ENCODE peak calls at places on chromosome 16, in ten cellular contexts. One of them, this sample, is unnamed.
A peak's percentile ranks its signal among the peaks of the same experiment; 100 is the strongest.

GRCh38 chr16:30357715-30358576 is 2.8 kb upstream of the CD2BP2 start:
- DNase-seq in lower lobe of right lung: no peak
- DNase-seq in Calu3: no peak
- DNase-seq in IMR-90: no peak
- DNase-seq in CD8-positive, alpha-beta T cell: no peak
- DNase-seq in heart right ventricle: no peak
- DNase-seq in transverse colon: no peak
- DNase-seq in HCT116: no peak
- DNase-seq in CD4-positive, alpha-beta T cell: no peak
- DNase-seq in keratinocyte: no peak
- DNase-seq in this sample: no peak

GRCh38 chr16:13453938-13454553 is 465.9 kb upstream of the ERCC4 start:
- DNase-seq in HCT116: peak; percentile 4
- DNase-seq in keratinocyte: peak; percentile 4
- DNase-seq in lower lobe of right lung: no peak
- DNase-seq in IMR-90: no peak
- DNase-seq in CD8-positive, alpha-beta T cell: no peak
- DNase-seq in Calu3: peak; percentile 52
- DNase-seq in transverse colon: peak; percentile 9
- DNase-seq in heart right ventricle: no peak
- DNase-seq in CD4-positive, alpha-beta T cell: no peak
- DNase-seq in this sample: peak; percentile 17

GRCh38 chr16:14074544-14074943 is 3.4 kb downstream of the MRTFB start:
- DNase-seq in Calu3: no peak
- DNase-seq in CD8-positive, alpha-beta T cell: no peak
- DNase-seq in IMR-90: no peak
- DNase-seq in transverse colon: no peak
- DNase-seq in keratinocyte: no peak
- DNase-seq in CD4-positive, alpha-beta T cell: no peak
- DNase-seq in heart right ventricle: no peak
- DNase-seq in lower lobe of right lung: no peak
- DNase-seq in HCT116: no peak
- DNase-seq in this sample: no peak

GRCh38 chr16:87412371-87412995 is 20.3 kb downstream of the MAP1LC3B start:
- DNase-seq in CD4-positive, alpha-beta T cell: no peak
- DNase-seq in HCT116: no peak
- DNase-seq in heart right ventricle: no peak
- DNase-seq in Calu3: no peak
- DNase-seq in IMR-90: no peak
- DNase-seq in transverse colon: no peak
- DNase-seq in CD8-positive, alpha-beta T cell: no peak
- DNase-seq in keratinocyte: no peak
- DNase-seq in lower lobe of right lung: no peak
- DNase-seq in this sample: no peak

GRCh38 chr16:55470533-55471371 is 8.2 kb upstream of the MMP2 start:
- DNase-seq in lower lobe of right lung: no peak
- DNase-seq in CD8-positive, alpha-beta T cell: no peak
- DNase-seq in transverse colon: no peak
- DNase-seq in Calu3: peak; percentile 11
- DNase-seq in heart right ventricle: no peak
- DNase-seq in CD4-positive, alpha-beta T cell: no peak
- DNase-seq in HCT116: no peak
- DNase-seq in IMR-90: no peak
- DNase-seq in keratinocyte: peak; percentile 13
- DNase-seq in this sample: no peak

GRCh38 chr16:86513471-86514277 is 3.3 kb downstream of the FOXF1 start:
- DNase-seq in lower lobe of right lung: no peak
- DNase-seq in CD4-positive, alpha-beta T cell: no peak
- DNase-seq in keratinocyte: no peak
- DNase-seq in transverse colon: no peak
- DNase-seq in IMR-90: no peak
- DNase-seq in CD8-positive, alpha-beta T cell: no peak
- DNase-seq in Calu3: no peak
- DNase-seq in HCT116: no peak
- DNase-seq in heart right ventricle: no peak
- DNase-seq in this sample: no peak

GRCh38 chr16:27461483-27462171 is 59.7 kb downstream of the IL21R start:
- DNase-seq in heart right ventricle: no peak
- DNase-seq in Calu3: no peak
- DNase-seq in CD4-positive, alpha-beta T cell: no peak
- DNase-seq in CD8-positive, alpha-beta T cell: no peak
- DNase-seq in IMR-90: peak; percentile 54
- DNase-seq in HCT116: no peak
- DNase-seq in keratinocyte: no peak
- DNase-seq in lower lobe of right lung: no peak
- DNase-seq in transverse colon: no peak
- DNase-seq in this sample: no peak

GRCh38 chr16:49556252-49557069 is 182.9 kb downstream of the C16orf78 start:
- DNase-seq in IMR-90: peak; percentile 35
- DNase-seq in CD8-positive, alpha-beta T cell: no peak
- DNase-seq in CD4-positive, alpha-beta T cell: no peak
- DNase-seq in Calu3: no peak
- DNase-seq in lower lobe of right lung: no peak
- DNase-seq in keratinocyte: no peak
- DNase-seq in heart right ventricle: no peak
- DNase-seq in HCT116: peak; percentile 4
- DNase-seq in transverse colon: no peak
- DNase-seq in this sample: peak; percentile 25

GRCh38 chr16:66289051-66289680 is 77.3 kb upstream of the CDH5 start:
- DNase-seq in transverse colon: no peak
- DNase-seq in keratinocyte: no peak
- DNase-seq in heart right ventricle: no peak
- DNase-seq in IMR-90: no peak
- DNase-seq in HCT116: no peak
- DNase-seq in CD4-positive, alpha-beta T cell: no peak
- DNase-seq in Calu3: no peak
- DNase-seq in CD8-positive, alpha-beta T cell: no peak
- DNase-seq in lower lobe of right lung: no peak
- DNase-seq in this sample: no peak

GRCh38 chr16:51888021-51888420 is 658.9 kb downstream of the TOX3 start:
- DNase-seq in CD8-positive, alpha-beta T cell: no peak
- DNase-seq in Calu3: no peak
- DNase-seq in transverse colon: no peak
- DNase-seq in IMR-90: peak; percentile 60
- DNase-seq in CD4-positive, alpha-beta T cell: no peak
- DNase-seq in lower lobe of right lung: no peak
- DNase-seq in keratinocyte: peak; percentile 46
- DNase-seq in heart right ventricle: no peak
- DNase-seq in HCT116: no peak
- DNase-seq in this sample: no peak

GRCh38 chr16:66928702-66929388 is 3.5 kb upstream of the RRAD start:
- DNase-seq in lower lobe of right lung: no peak
- DNase-seq in transverse colon: peak; percentile 49
- DNase-seq in HCT116: no peak
- DNase-seq in CD4-positive, alpha-beta T cell: no peak
- DNase-seq in CD8-positive, alpha-beta T cell: no peak
- DNase-seq in IMR-90: peak; percentile 35
- DNase-seq in Calu3: peak; percentile 49
- DNase-seq in keratinocyte: no peak
- DNase-seq in heart right ventricle: no peak
- DNase-seq in this sample: no peak

GRCh38 chr16:21618261-21618660 is 18.9 kb downstream of the METTL9 start:
- DNase-seq in CD8-positive, alpha-beta T cell: no peak
- DNase-seq in Calu3: no peak
- DNase-seq in keratinocyte: no peak
- DNase-seq in CD4-positive, alpha-beta T cell: no peak
- DNase-seq in HCT116: no peak
- DNase-seq in transverse colon: no peak
- DNase-seq in lower lobe of right lung: no peak
- DNase-seq in IMR-90: no peak
- DNase-seq in heart right ventricle: no peak
- DNase-seq in this sample: no peak

GRCh38 chr16:50197582-50197981 is 44.5 kb downstream of the TENT4B start:
- DNase-seq in HCT116: no peak
- DNase-seq in heart right ventricle: no peak
- DNase-seq in CD8-positive, alpha-beta T cell: no peak
- DNase-seq in lower lobe of right lung: no peak
- DNase-seq in Calu3: no peak
- DNase-seq in IMR-90: no peak
- DNase-seq in keratinocyte: no peak
- DNase-seq in CD4-positive, alpha-beta T cell: no peak
- DNase-seq in transverse colon: no peak
- DNase-seq in this sample: no peak

GRCh38 chr16:27169511-27170071 is 33.7 kb upstream of the KDM8 start:
- DNase-seq in transverse colon: peak; percentile 28
- DNase-seq in CD8-positive, alpha-beta T cell: peak; percentile 78
- DNase-seq in keratinocyte: peak; percentile 36
- DNase-seq in CD4-positive, alpha-beta T cell: peak; percentile 64
- DNase-seq in lower lobe of right lung: no peak
- DNase-seq in IMR-90: peak; percentile 89
- DNase-seq in heart right ventricle: no peak
- DNase-seq in Calu3: peak; percentile 47
- DNase-seq in HCT116: no peak
- DNase-seq in this sample: no peak

GRCh38 chr16:1757714-1758461 is 13.5 kb downstream of the NME3 start:
- DNase-seq in heart right ventricle: no peak
- DNase-seq in Calu3: no peak
- DNase-seq in CD8-positive, alpha-beta T cell: no peak
- DNase-seq in keratinocyte: no peak
- DNase-seq in transverse colon: peak; percentile 64
- DNase-seq in lower lobe of right lung: no peak
- DNase-seq in CD4-positive, alpha-beta T cell: no peak
- DNase-seq in IMR-90: no peak
- DNase-seq in HCT116: no peak
- DNase-seq in this sample: no peak

GRCh38 chr16:84683691-84684591 is 15.9 kb upstream of the USP10 start:
- DNase-seq in CD8-positive, alpha-beta T cell: no peak
- DNase-seq in lower lobe of right lung: no peak
- DNase-seq in transverse colon: no peak
- DNase-seq in CD4-positive, alpha-beta T cell: no peak
- DNase-seq in IMR-90: no peak
- DNase-seq in Calu3: no peak
- DNase-seq in heart right ventricle: no peak
- DNase-seq in keratinocyte: no peak
- DNase-seq in HCT116: no peak
- DNase-seq in this sample: no peak

GRCh38 chr16:84618428-84619102 is 687 bp upstream of the COTL1 start:
- DNase-seq in lower lobe of right lung: no peak
- DNase-seq in HCT116: peak; percentile 99
- DNase-seq in heart right ventricle: no peak
- DNase-seq in Calu3: peak; percentile 83
- DNase-seq in CD8-positive, alpha-beta T cell: no peak
- DNase-seq in CD4-positive, alpha-beta T cell: no peak
- DNase-seq in keratinocyte: peak; percentile 93
- DNase-seq in IMR-90: peak; percentile 98
- DNase-seq in transverse colon: no peak
- DNase-seq in this sample: no peak

GRCh38 chr16:30142672-30143346 is 19.8 kb upstream of the MAPK3 start:
- DNase-seq in CD8-positive, alpha-beta T cell: peak; percentile 14
- DNase-seq in transverse colon: no peak
- DNase-seq in keratinocyte: no peak
- DNase-seq in IMR-90: no peak
- DNase-seq in lower lobe of right lung: no peak
- DNase-seq in CD4-positive, alpha-beta T cell: no peak
- DNase-seq in HCT116: no peak
- DNase-seq in heart right ventricle: no peak
- DNase-seq in Calu3: peak; percentile 22
- DNase-seq in this sample: no peak

GRCh38 chr16:57447142-57447962 is at the start of the genes CIAPIN1 and COQ9:
- DNase-seq in CD8-positive, alpha-beta T cell: peak; percentile 92
- DNase-seq in transverse colon: peak; percentile 96
- DNase-seq in Calu3: peak; percentile 97
- DNase-seq in lower lobe of right lung: peak; percentile 97
- DNase-seq in HCT116: peak; percentile 79
- DNase-seq in IMR-90: peak; percentile 91
- DNase-seq in heart right ventricle: peak; percentile 95
- DNase-seq in keratinocyte: peak; percentile 41
- DNase-seq in CD4-positive, alpha-beta T cell: peak; percentile 83
- DNase-seq in this sample: peak; percentile 85
- TF ChIP-seq CTCF in CD8-positive, alpha-beta T cell: no peak
- TF ChIP-seq CTCF in transverse colon: no peak
- TF ChIP-seq CTCF in Calu3: no peak
- TF ChIP-seq CTCF in lower lobe of right lung: no peak
- TF ChIP-seq CTCF in HCT116: no peak
- TF ChIP-seq CTCF in IMR-90: peak; percentile 7
- TF ChIP-seq CTCF in heart right ventricle: no peak
- TF ChIP-seq CTCF in keratinocyte: no peak
- TF ChIP-seq CTCF in CD4-positive, alpha-beta T cell: no peak
- TF ChIP-seq CTCF in this sample: no peak

DNA sequence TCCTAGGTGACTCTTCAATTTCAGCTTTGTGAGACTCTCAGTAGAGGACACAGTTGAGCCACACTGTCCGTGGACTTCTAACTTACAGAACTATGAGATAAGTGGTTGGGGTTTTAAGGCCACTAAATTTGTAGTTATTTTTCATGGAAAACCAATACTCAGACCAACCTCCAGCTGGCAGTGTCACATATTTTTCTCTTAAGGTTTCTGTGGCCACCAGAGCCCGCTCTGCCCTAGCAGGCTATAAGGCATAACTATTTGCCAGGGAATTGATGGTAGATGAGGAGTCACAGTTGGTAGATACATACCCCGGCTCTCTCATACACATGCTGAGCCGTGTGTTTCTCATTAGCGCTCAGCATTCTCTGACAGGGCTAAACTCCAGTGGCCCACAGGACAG is 336.8 kb upstream of the MON1B start:
- DNase-seq in lower lobe of right lung: no peak
- DNase-seq in Calu3: peak; percentile 17
- DNase-seq in heart right ventricle: no peak
- DNase-seq in IMR-90: no peak
- DNase-seq in transverse colon: no peak
- DNase-seq in keratinocyte: no peak
- DNase-seq in HCT116: no peak
- DNase-seq in CD8-positive, alpha-beta T cell: no peak
- DNase-seq in CD4-positive, alpha-beta T cell: no peak
- DNase-seq in this sample: no peak
- TF ChIP-seq CTCF in lower lobe of right lung: no peak
- TF ChIP-seq CTCF in Calu3: no peak
- TF ChIP-seq CTCF in heart right ventricle: no peak
- TF ChIP-seq CTCF in IMR-90: peak; percentile 9
- TF ChIP-seq CTCF in transverse colon: no peak
- TF ChIP-seq CTCF in keratinocyte: no peak
- TF ChIP-seq CTCF in HCT116: peak; percentile 28
- TF ChIP-seq CTCF in CD8-positive, alpha-beta T cell: no peak
- TF ChIP-seq CTCF in CD4-positive, alpha-beta T cell: no peak
- TF ChIP-seq CTCF in this sample: no peak

DNA sequence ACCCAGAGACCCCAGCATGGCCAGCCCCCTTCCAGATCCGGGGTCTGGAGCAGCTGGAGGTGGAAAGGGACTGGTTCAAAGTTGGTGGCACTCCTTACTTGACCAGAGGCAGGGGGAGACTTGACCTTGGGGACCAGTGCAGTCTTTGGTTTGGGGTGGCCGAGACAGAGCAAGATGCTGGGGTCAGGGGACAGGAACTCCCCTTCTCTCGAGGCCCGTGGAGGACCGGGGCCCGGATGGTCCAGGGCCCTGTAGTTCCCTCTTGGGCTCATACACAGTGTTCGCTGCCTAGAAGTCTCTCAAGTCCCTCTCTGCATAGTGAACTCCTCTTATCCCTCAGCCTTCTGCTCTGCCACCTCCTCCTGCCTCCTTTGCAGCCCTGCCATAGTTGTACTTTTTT is 601 bp upstream of the PRSS33 start:
- DNase-seq in lower lobe of right lung: peak; percentile 13
- DNase-seq in CD8-positive, alpha-beta T cell: no peak
- DNase-seq in keratinocyte: no peak
- DNase-seq in Calu3: no peak
- DNase-seq in IMR-90: no peak
- DNase-seq in CD4-positive, alpha-beta T cell: no peak
- DNase-seq in heart right ventricle: no peak
- DNase-seq in transverse colon: no peak
- DNase-seq in HCT116: no peak
- DNase-seq in this sample: no peak
- TF ChIP-seq CTCF in lower lobe of right lung: no peak
- TF ChIP-seq CTCF in CD8-positive, alpha-beta T cell: no peak
- TF ChIP-seq CTCF in keratinocyte: no peak
- TF ChIP-seq CTCF in Calu3: no peak
- TF ChIP-seq CTCF in IMR-90: no peak
- TF ChIP-seq CTCF in CD4-positive, alpha-beta T cell: no peak
- TF ChIP-seq CTCF in heart right ventricle: no peak
- TF ChIP-seq CTCF in transverse colon: no peak
- TF ChIP-seq CTCF in HCT116: no peak
- TF ChIP-seq CTCF in this sample: no peak

GRCh38 chr16:57727610-57728009 is 8.0 kb upstream of the KATNB1 start:
- DNase-seq in heart right ventricle: no peak
- DNase-seq in IMR-90: no peak
- DNase-seq in CD8-positive, alpha-beta T cell: no peak
- DNase-seq in keratinocyte: no peak
- DNase-seq in transverse colon: no peak
- DNase-seq in CD4-positive, alpha-beta T cell: no peak
- DNase-seq in lower lobe of right lung: no peak
- DNase-seq in Calu3: no peak
- DNase-seq in HCT116: no peak
- DNase-seq in this sample: no peak
- TF ChIP-seq CTCF in heart right ventricle: no peak
- TF ChIP-seq CTCF in IMR-90: no peak
- TF ChIP-seq CTCF in CD8-positive, alpha-beta T cell: no peak
- TF ChIP-seq CTCF in keratinocyte: no peak
- TF ChIP-seq CTCF in transverse colon: no peak
- TF ChIP-seq CTCF in CD4-positive, alpha-beta T cell: no peak
- TF ChIP-seq CTCF in lower lobe of right lung: no peak
- TF ChIP-seq CTCF in Calu3: no peak
- TF ChIP-seq CTCF in HCT116: no peak
- TF ChIP-seq CTCF in this sample: no peak